ENCODE peak calls at places on chromosomes 2 and 18, in four cellular contexts. H is AG04450, I is cerebellar cortex, U is RWPE1. P is an unnamed sample.

GRCh38 chr2:150135223-150135883 is 352.1 kb downstream of the RND3 start:
- DNase-seq in H (no peak), I (no peak), U (no peak), P (no peak)

GRCh38 chr2:179393481-179393880 is 128.8 kb upstream of the SESTD1 start:
- DNase-seq in H (no peak), I (no peak), U (no peak), P (no peak)

GRCh38 chr2:159797468-159798375 is at the start of gene CD302:
- DNase-seq in H (no peak), I (no peak), U (peak; percentile 48), P (peak; percentile 53)

GRCh38 chr2:239227661-239228371 is 173.0 kb downstream of the HDAC4 start:
- DNase-seq in H (no peak), I (no peak), U (no peak), P (no peak)

GRCh38 chr2:241372376-241372992 is 16.4 kb downstream of the FARP2 start:
- DNase-seq in H (no peak), I (no peak), U (no peak), P (no peak)

GRCh38 chr2:39099820-39100728 is 20.8 kb downstream of the SOS1 start:
- DNase-seq in H (no peak), I (no peak), U (no peak), P (no peak)

GRCh38 chr18:73891572-73892421 is 255.8 kb downstream of the FBXO15 start:
- DNase-seq in H (no peak), I (no peak), U (no peak), P (no peak)

GRCh38 chr2:138708682-138709241 is 71.4 kb downstream of the NXPH2 start:
- DNase-seq in H (no peak), I (no peak), U (no peak), P (no peak)

GRCh38 chr18:60010984-60011383 is 111.2 kb downstream of the PMAIP1 start:
- DNase-seq in H (no peak), I (no peak), U (no peak), P (no peak)

GRCh38 chr2:43039376-43040080 is 186.9 kb downstream of the ZFP36L2 start:
- DNase-seq in H (no peak), I (no peak), U (no peak), P (peak; percentile 69)

GRCh38 chr2:201358684-201359083 is 1.5 kb upstream of the FLACC1 start:
- DNase-seq in H (peak; percentile 71), I (no peak), U (peak; percentile 77), P (peak; percentile 87)

GRCh38 chr2:159650574-159650973 is 34.2 kb upstream of the BAZ2B start:
- DNase-seq in H (no peak), I (no peak), U (no peak), P (no peak)

GRCh38 chr2:171626949-171627348 is 60.3 kb upstream of the DYNC1I2 start:
- DNase-seq in H (no peak), I (no peak), U (no peak), P (no peak)

GRCh38 chr2:45121236-45121927 is 112.1 kb upstream of the SIX2 start:
- DNase-seq in H (no peak), I (no peak), U (no peak), P (no peak)